ENCODE peak calls at places on chromosomes 6 and 20, in four cellular contexts. A is globus pallidus; S is stimulated activated CD4-positive, alpha-beta T cell treated with anti-CD3 and anti-CD28 coated beads, Interleukin-15, amount 100 ng/mL, for 1 hour; D is M059J. R is an unnamed sample.
A peak's percentile ranks its signal among the peaks of the same experiment; 100 is the strongest.

GRCh38 chr6:163926642-163927041 is 512.1 kb downstream of the QKI start:
- DNase-seq in A (peak; percentile 79), S (no peak), D (no peak), R (no peak)

GRCh38 chr20:63941282-63942060 is 14.7 kb downstream of the UCKL1 start:
- DNase-seq in A (no peak), S (peak; percentile 43), D (no peak), R (no peak)

GRCh38 chr6:13454286-13455221 is 32.8 kb downstream of the GFOD1 start:
- DNase-seq in A (peak; percentile 77), S (peak; percentile 35), D (peak; percentile 53), R (no peak)

GRCh38 chr6:163401039-163401885 is 13.3 kb upstream of the QKI start:
- DNase-seq in A (no peak), S (no peak), D (no peak), R (no peak)

GRCh38 chr6:47476794-47477496 is 644 bp upstream of the CD2AP start:
- DNase-seq in A (peak; percentile 3), S (no peak), D (peak; percentile 10), R (no peak)

GRCh38 chr6:79737172-79737571 is 106.0 kb downstream of the SH3BGRL2 start:
- DNase-seq in A (peak; percentile 11), S (no peak), D (no peak), R (no peak)

GRCh38 chr6:35048631-35049083 is 92.5 kb downstream of the TCP11 start:
- DNase-seq in A (peak; percentile 87), S (no peak), D (no peak), R (no peak)

GRCh38 chr6:27091661-27092315 is 155.7 kb upstream of the PRSS16 start:
- DNase-seq in A (peak; percentile 11), S (no peak), D (peak; percentile 95), R (no peak)

GRCh38 chr20:46348231-46348803 is 40.0 kb upstream of the CDH22 start:
- DNase-seq in A (no peak), S (no peak), D (no peak), R (no peak)

GRCh38 chr6:26122793-26123674 is 35.8 kb downstream of the HFE start:
- DNase-seq in A (peak; percentile 97), S (peak; percentile 80), D (peak; percentile 100), R (peak; percentile 82)

GRCh38 chr6:169479783-169480495 is 221.9 kb downstream of the WDR27 start:
- DNase-seq in A (no peak), S (no peak), D (no peak), R (no peak)

GRCh38 chr20:24658920-24659660 is 189.7 kb downstream of the SYNDIG1 start:
- DNase-seq in A (peak; percentile 67), S (no peak), D (peak; percentile 20), R (no peak)

GRCh38 chr6:155595264-155595663 is 139.6 kb upstream of the NOX3 start:
- DNase-seq in A (no peak), S (no peak), D (no peak), R (no peak)

GRCh38 chr6:17780071-17780470 is 73.3 kb upstream of the NUP153 start:
- DNase-seq in A (no peak), S (no peak), D (no peak), R (no peak)

GRCh38 chr6:15897063-15897934 is 231.6 kb upstream of the MYLIP start:
- DNase-seq in A (peak; percentile 5), S (no peak), D (peak; percentile 40), R (no peak)

GRCh38 chr6:163404825-163405265 is 9.7 kb upstream of the QKI start:
- DNase-seq in A (peak; percentile 76), S (no peak), D (no peak), R (no peak)

GRCh38 chr6:13302751-13303667 is 25.3 kb downstream of the TBC1D7 start:
- DNase-seq in A (peak; percentile 82), S (no peak), D (peak; percentile 100), R (no peak)

GRCh38 chr20:40160151-40160550 is 528.9 kb downstream of the MAFB start:
- DNase-seq in A (peak; percentile 67), S (no peak), D (peak; percentile 74), R (no peak)

GRCh38 chr20:59733326-59733725 is 129.0 kb downstream of the PHACTR3 start:
- DNase-seq in A (no peak), S (no peak), D (no peak), R (no peak)

GRCh38 chr20:19381947-19382346 is 169.5 kb downstream of the SLC24A3 start:
- DNase-seq in A (no peak), S (no peak), D (no peak), R (no peak)

GRCh38 chr6:56101141-56101553 is 146.2 kb downstream of the COL21A1 start:
- DNase-seq in A (no peak), S (no peak), D (peak; percentile 99), R (no peak)